ENCODE peak calls at places on chromosomes 7 and 10, in six cellular contexts. One of them, this sample, is unnamed.

GRCh38 chr10:92074126-92074887 is 150.7 kb downstream of the BTAF1 start:
- DNase-seq in stimulated activated CD8-positive, alpha-beta memory T cell treated with anti-CD3 and anti-CD28 coated beads, Interleukin-15, amount 100 ng/mL, for 24 hours: no peak
- DNase-seq in SK-MEL-5: peak
- DNase-seq in NCI-H774: no peak
- DNase-seq in foreskin keratinocyte: no peak
- DNase-seq in GM13976: no peak
- DNase-seq in this sample: peak

GRCh38 chr7:123770378-123770777 is 21.6 kb upstream of the WASL start:
- DNase-seq in stimulated activated CD8-positive, alpha-beta memory T cell treated with anti-CD3 and anti-CD28 coated beads, Interleukin-15, amount 100 ng/mL, for 24 hours: no peak
- DNase-seq in SK-MEL-5: peak
- DNase-seq in NCI-H774: no peak
- DNase-seq in foreskin keratinocyte: peak
- DNase-seq in GM13976: peak
- DNase-seq in this sample: peak

GRCh38 chr7:158454631-158455030 is 133.0 kb downstream of the PTPRN2 start:
- DNase-seq in stimulated activated CD8-positive, alpha-beta memory T cell treated with anti-CD3 and anti-CD28 coated beads, Interleukin-15, amount 100 ng/mL, for 24 hours: no peak
- DNase-seq in SK-MEL-5: no peak
- DNase-seq in NCI-H774: no peak
- DNase-seq in foreskin keratinocyte: no peak
- DNase-seq in GM13976: no peak
- DNase-seq in this sample: no peak

GRCh38 chr7:123846217-123846891 is 1.4 kb downstream of the HYAL4 start:
- DNase-seq in stimulated activated CD8-positive, alpha-beta memory T cell treated with anti-CD3 and anti-CD28 coated beads, Interleukin-15, amount 100 ng/mL, for 24 hours: no peak
- DNase-seq in SK-MEL-5: no peak
- DNase-seq in NCI-H774: no peak
- DNase-seq in foreskin keratinocyte: peak
- DNase-seq in GM13976: no peak
- DNase-seq in this sample: peak

GRCh38 chr7:22666732-22667131 is 60.3 kb upstream of the IL6 start:
- DNase-seq in stimulated activated CD8-positive, alpha-beta memory T cell treated with anti-CD3 and anti-CD28 coated beads, Interleukin-15, amount 100 ng/mL, for 24 hours: no peak
- DNase-seq in SK-MEL-5: no peak
- DNase-seq in NCI-H774: no peak
- DNase-seq in foreskin keratinocyte: peak
- DNase-seq in GM13976: no peak
- DNase-seq in this sample: peak

GRCh38 chr10:66265398-66265797 is 660.4 kb upstream of the LRRTM3 start:
- DNase-seq in stimulated activated CD8-positive, alpha-beta memory T cell treated with anti-CD3 and anti-CD28 coated beads, Interleukin-15, amount 100 ng/mL, for 24 hours: no peak
- DNase-seq in SK-MEL-5: no peak
- DNase-seq in NCI-H774: no peak
- DNase-seq in foreskin keratinocyte: no peak
- DNase-seq in GM13976: no peak
- DNase-seq in this sample: no peak

GRCh38 chr10:131469551-131469950 is 158.0 kb upstream of the TCERG1L start:
- DNase-seq in stimulated activated CD8-positive, alpha-beta memory T cell treated with anti-CD3 and anti-CD28 coated beads, Interleukin-15, amount 100 ng/mL, for 24 hours: no peak
- DNase-seq in SK-MEL-5: no peak
- DNase-seq in NCI-H774: no peak
- DNase-seq in foreskin keratinocyte: no peak
- DNase-seq in GM13976: no peak
- DNase-seq in this sample: no peak

GRCh38 chr7:63047061-63047460 is 951.6 kb upstream of the ZNF722 start:
- DNase-seq in stimulated activated CD8-positive, alpha-beta memory T cell treated with anti-CD3 and anti-CD28 coated beads, Interleukin-15, amount 100 ng/mL, for 24 hours: no peak
- DNase-seq in SK-MEL-5: no peak
- DNase-seq in NCI-H774: no peak
- DNase-seq in foreskin keratinocyte: no peak
- DNase-seq in GM13976: no peak
- DNase-seq in this sample: no peak

GRCh38 chr7:18958627-18959026 is 158.8 kb downstream of the TWIST1 start:
- DNase-seq in stimulated activated CD8-positive, alpha-beta memory T cell treated with anti-CD3 and anti-CD28 coated beads, Interleukin-15, amount 100 ng/mL, for 24 hours: no peak
- DNase-seq in SK-MEL-5: no peak
- DNase-seq in NCI-H774: no peak
- DNase-seq in foreskin keratinocyte: peak
- DNase-seq in GM13976: no peak
- DNase-seq in this sample: peak

GRCh38 chr7:137169282-137169698 is 174.2 kb downstream of the PTN start:
- DNase-seq in stimulated activated CD8-positive, alpha-beta memory T cell treated with anti-CD3 and anti-CD28 coated beads, Interleukin-15, amount 100 ng/mL, for 24 hours: no peak
- DNase-seq in SK-MEL-5: peak
- DNase-seq in NCI-H774: peak
- DNase-seq in foreskin keratinocyte: peak
- DNase-seq in GM13976: peak
- DNase-seq in this sample: peak

GRCh38 chr10:19576576-19576975 is 239.7 kb upstream of the PLXDC2 start:
- DNase-seq in stimulated activated CD8-positive, alpha-beta memory T cell treated with anti-CD3 and anti-CD28 coated beads, Interleukin-15, amount 100 ng/mL, for 24 hours: no peak
- DNase-seq in SK-MEL-5: no peak
- DNase-seq in NCI-H774: no peak
- DNase-seq in foreskin keratinocyte: no peak
- DNase-seq in GM13976: no peak
- DNase-seq in this sample: peak

GRCh38 chr7:104628017-104628416 is 299.6 kb downstream of the LHFPL3 start:
- DNase-seq in stimulated activated CD8-positive, alpha-beta memory T cell treated with anti-CD3 and anti-CD28 coated beads, Interleukin-15, amount 100 ng/mL, for 24 hours: no peak
- DNase-seq in SK-MEL-5: no peak
- DNase-seq in NCI-H774: no peak
- DNase-seq in foreskin keratinocyte: no peak
- DNase-seq in GM13976: no peak
- DNase-seq in this sample: no peak

GRCh38 chr10:488933-489215 is 200.6 kb downstream of the DIP2C start:
- DNase-seq in stimulated activated CD8-positive, alpha-beta memory T cell treated with anti-CD3 and anti-CD28 coated beads, Interleukin-15, amount 100 ng/mL, for 24 hours: no peak
- DNase-seq in SK-MEL-5: no peak
- DNase-seq in NCI-H774: no peak
- DNase-seq in foreskin keratinocyte: no peak
- DNase-seq in GM13976: no peak
- DNase-seq in this sample: no peak

GRCh38 chr10:77357611-77358010 is 280.0 kb downstream of the KCNMA1 start:
- DNase-seq in stimulated activated CD8-positive, alpha-beta memory T cell treated with anti-CD3 and anti-CD28 coated beads, Interleukin-15, amount 100 ng/mL, for 24 hours: no peak
- DNase-seq in SK-MEL-5: no peak
- DNase-seq in NCI-H774: no peak
- DNase-seq in foreskin keratinocyte: peak
- DNase-seq in GM13976: no peak
- DNase-seq in this sample: no peak

GRCh38 chr10:128779457-128779856 is 653.2 kb upstream of the MKI67 start:
- DNase-seq in stimulated activated CD8-positive, alpha-beta memory T cell treated with anti-CD3 and anti-CD28 coated beads, Interleukin-15, amount 100 ng/mL, for 24 hours: no peak
- DNase-seq in SK-MEL-5: no peak
- DNase-seq in NCI-H774: no peak
- DNase-seq in foreskin keratinocyte: no peak
- DNase-seq in GM13976: no peak
- DNase-seq in this sample: no peak

GRCh38 chr10:102485093-102485785 is 17.3 kb downstream of the ACTR1A start:
- DNase-seq in stimulated activated CD8-positive, alpha-beta memory T cell treated with anti-CD3 and anti-CD28 coated beads, Interleukin-15, amount 100 ng/mL, for 24 hours: no peak
- DNase-seq in SK-MEL-5: no peak
- DNase-seq in NCI-H774: no peak
- DNase-seq in foreskin keratinocyte: no peak
- DNase-seq in GM13976: no peak
- DNase-seq in this sample: no peak

GRCh38 chr10:24262929-24263653 is 54.2 kb downstream of the KIAA1217 start:
- DNase-seq in stimulated activated CD8-positive, alpha-beta memory T cell treated with anti-CD3 and anti-CD28 coated beads, Interleukin-15, amount 100 ng/mL, for 24 hours: no peak
- DNase-seq in SK-MEL-5: no peak
- DNase-seq in NCI-H774: no peak
- DNase-seq in foreskin keratinocyte: peak
- DNase-seq in GM13976: no peak
- DNase-seq in this sample: no peak

GRCh38 chr7:81299272-81299671 is 380.4 kb upstream of the SEMA3C start:
- DNase-seq in stimulated activated CD8-positive, alpha-beta memory T cell treated with anti-CD3 and anti-CD28 coated beads, Interleukin-15, amount 100 ng/mL, for 24 hours: no peak
- DNase-seq in SK-MEL-5: peak
- DNase-seq in NCI-H774: no peak
- DNase-seq in foreskin keratinocyte: peak
- DNase-seq in GM13976: no peak
- DNase-seq in this sample: peak

GRCh38 chr10:18308600-18308999 is 168.4 kb downstream of the CACNB2 start:
- DNase-seq in stimulated activated CD8-positive, alpha-beta memory T cell treated with anti-CD3 and anti-CD28 coated beads, Interleukin-15, amount 100 ng/mL, for 24 hours: no peak
- DNase-seq in SK-MEL-5: no peak
- DNase-seq in NCI-H774: no peak
- DNase-seq in foreskin keratinocyte: no peak
- DNase-seq in GM13976: no peak
- DNase-seq in this sample: no peak

GRCh38 chr7:2921748-2922147 is 77.6 kb upstream of the GNA12 start:
- DNase-seq in stimulated activated CD8-positive, alpha-beta memory T cell treated with anti-CD3 and anti-CD28 coated beads, Interleukin-15, amount 100 ng/mL, for 24 hours: no peak
- DNase-seq in SK-MEL-5: peak
- DNase-seq in NCI-H774: no peak
- DNase-seq in foreskin keratinocyte: no peak
- DNase-seq in GM13976: no peak
- DNase-seq in this sample: peak

GRCh38 chr7:95105627-95106026 is 198.2 kb downstream of the PPP1R9A start:
- DNase-seq in stimulated activated CD8-positive, alpha-beta memory T cell treated with anti-CD3 and anti-CD28 coated beads, Interleukin-15, amount 100 ng/mL, for 24 hours: no peak
- DNase-seq in SK-MEL-5: no peak
- DNase-seq in NCI-H774: no peak
- DNase-seq in foreskin keratinocyte: no peak
- DNase-seq in GM13976: no peak
- DNase-seq in this sample: no peak

GRCh38 chr10:58436071-58436470 is 50.9 kb downstream of the TFAM start:
- DNase-seq in stimulated activated CD8-positive, alpha-beta memory T cell treated with anti-CD3 and anti-CD28 coated beads, Interleukin-15, amount 100 ng/mL, for 24 hours: no peak
- DNase-seq in SK-MEL-5: peak
- DNase-seq in NCI-H774: no peak
- DNase-seq in foreskin keratinocyte: peak
- DNase-seq in GM13976: no peak
- DNase-seq in this sample: peak

GRCh38 chr10:3173173-3173878 is 744 bp upstream of the PITRM1 start:
- DNase-seq in stimulated activated CD8-positive, alpha-beta memory T cell treated with anti-CD3 and anti-CD28 coated beads, Interleukin-15, amount 100 ng/mL, for 24 hours: no peak
- DNase-seq in SK-MEL-5: no peak
- DNase-seq in NCI-H774: peak
- DNase-seq in foreskin keratinocyte: peak
- DNase-seq in GM13976: no peak
- DNase-seq in this sample: no peak

GRCh38 chr7:19378340-19378704 is 233.1 kb upstream of the FERD3L start:
- DNase-seq in stimulated activated CD8-positive, alpha-beta memory T cell treated with anti-CD3 and anti-CD28 coated beads, Interleukin-15, amount 100 ng/mL, for 24 hours: no peak
- DNase-seq in SK-MEL-5: no peak
- DNase-seq in NCI-H774: no peak
- DNase-seq in foreskin keratinocyte: no peak
- DNase-seq in GM13976: no peak
- DNase-seq in this sample: no peak

GRCh38 chr10:99767901-99768300 is 14.5 kb upstream of the ABCC2 start:
- DNase-seq in stimulated activated CD8-positive, alpha-beta memory T cell treated with anti-CD3 and anti-CD28 coated beads, Interleukin-15, amount 100 ng/mL, for 24 hours: no peak
- DNase-seq in SK-MEL-5: no peak
- DNase-seq in NCI-H774: no peak
- DNase-seq in foreskin keratinocyte: no peak
- DNase-seq in GM13976: no peak
- DNase-seq in this sample: no peak

GRCh38 chr7:101952355-101953247 is 135.2 kb downstream of the CUX1 start:
- DNase-seq in stimulated activated CD8-positive, alpha-beta memory T cell treated with anti-CD3 and anti-CD28 coated beads, Interleukin-15, amount 100 ng/mL, for 24 hours: no peak
- DNase-seq in SK-MEL-5: no peak
- DNase-seq in NCI-H774: no peak
- DNase-seq in foreskin keratinocyte: peak
- DNase-seq in GM13976: no peak
- DNase-seq in this sample: peak

GRCh38 chr10:118835682-118836326 is 81.0 kb upstream of the CACUL1 start:
- DNase-seq in stimulated activated CD8-positive, alpha-beta memory T cell treated with anti-CD3 and anti-CD28 coated beads, Interleukin-15, amount 100 ng/mL, for 24 hours: no peak
- DNase-seq in SK-MEL-5: no peak
- DNase-seq in NCI-H774: peak
- DNase-seq in foreskin keratinocyte: peak
- DNase-seq in GM13976: no peak
- DNase-seq in this sample: no peak

GRCh38 chr10:131817866-131818509 is 82.8 kb upstream of the PPP2R2D start:
- DNase-seq in stimulated activated CD8-positive, alpha-beta memory T cell treated with anti-CD3 and anti-CD28 coated beads, Interleukin-15, amount 100 ng/mL, for 24 hours: no peak
- DNase-seq in SK-MEL-5: no peak
- DNase-seq in NCI-H774: no peak
- DNase-seq in foreskin keratinocyte: no peak
- DNase-seq in GM13976: no peak
- DNase-seq in this sample: no peak

GRCh38 chr10:125144693-125145623 is 15.4 kb downstream of the CTBP2 start:
- DNase-seq in stimulated activated CD8-positive, alpha-beta memory T cell treated with anti-CD3 and anti-CD28 coated beads, Interleukin-15, amount 100 ng/mL, for 24 hours: no peak
- DNase-seq in SK-MEL-5: peak
- DNase-seq in NCI-H774: no peak
- DNase-seq in foreskin keratinocyte: no peak
- DNase-seq in GM13976: peak
- DNase-seq in this sample: peak

This sample was measured in A673.